ENCODE peak calls at places on chromosome 16, in ten cellular contexts. L, B, G, X, T, J, P, V, I and M are unnamed samples. For H3K4me1, the result is how much of the 10 kb centered on the place peaks cover.

GRCh38 chr16:78866556-78866955 is 734.0 kb downstream of the MAF start:
- DNase-seq in L (no peak), B (no peak), G (peak), X (no peak), T (no peak), J (no peak), P (no peak), V (peak), I (no peak), M (no peak)

GRCh38 chr16:11005611-11005975 is 61.2 kb downstream of the CLEC16A start:
- DNase-seq in L (no peak), B (no peak), G (no peak), X (no peak), T (no peak), J (no peak), P (no peak), V (no peak), I (no peak), M (no peak)

GRCh38 chr16:3036726-3037315 is at the start of gene BICDL2:
- DNase-seq in L (no peak), B (no peak), G (no peak), X (no peak), T (peak), J (no peak), P (no peak), V (peak), I (no peak), M (no peak)

GRCh38 chr16:85557976-85558589 is 55.0 kb upstream of the GSE1 start:
- DNase-seq in L (no peak), B (no peak), G (no peak), X (no peak), T (peak), J (no peak), P (no peak), V (peak), I (no peak), M (no peak)

GRCh38 chr16:55480228-55480655 is 1.2 kb downstream of the MMP2 start:
- DNase-seq in L (no peak), B (no peak), G (peak), X (no peak), T (peak), J (peak), P (peak), V (peak), I (no peak), M (peak)

GRCh38 chr16:30758988-30759461 is 2.8 kb downstream of the CFAP119 start:
- DNase-seq in L (no peak), B (peak), G (no peak), X (no peak), T (no peak), J (no peak), P (no peak), V (no peak), I (no peak), M (no peak)

GRCh38 chr16:60181542-60181941 is 1447.4 kb upstream of the GOT2 start:
- DNase-seq in L (no peak), B (no peak), G (no peak), X (no peak), T (no peak), J (no peak), P (no peak), V (no peak), I (no peak), M (no peak)

GRCh38 chr16:87800497-87800896 is 34.7 kb upstream of the KLHDC4 start:
- DNase-seq in L (no peak), B (no peak), G (no peak), X (no peak), T (no peak), J (no peak), P (no peak), V (no peak), I (no peak), M (no peak)

GRCh38 chr16:11257131-11257938 is 1.3 kb upstream of the SOCS1 start:
- DNase-seq in L (peak), B (peak), G (peak), X (peak), T (peak), J (peak), P (peak), V (peak), I (no peak), M (no peak)

GRCh38 chr16:84999200-84999599 is 12.1 kb downstream of the ZDHHC7 start:
- DNase-seq in L (peak), B (no peak), G (no peak), X (no peak), T (no peak), J (no peak), P (no peak), V (no peak), I (no peak), M (no peak)

GRCh38 chr16:4847774-4848587 is 700 bp downstream of the UBN1 start:
- DNase-seq in L (peak), B (peak), G (peak), X (no peak), T (peak), J (peak), P (peak), V (peak), I (no peak), M (no peak)

GRCh38 chr16:4850211-4850610 is 2.9 kb downstream of the UBN1 start:
- DNase-seq in L (no peak), B (no peak), G (no peak), X (no peak), T (no peak), J (no peak), P (no peak), V (no peak), I (no peak), M (no peak)

GRCh38 chr16:4846901-4847773 is at the start of the genes GLYR1 and UBN1:
- DNase-seq in L (peak), B (peak), G (peak), X (peak), T (peak), J (peak), P (peak), V (peak), I (peak), M (no peak)

GRCh38 chr16:4840984-4841383 is 6.1 kb downstream of the GLYR1 start:
- DNase-seq in L (no peak), B (no peak), G (no peak), X (no peak), T (no peak), J (no peak), P (no peak), V (no peak), I (no peak), M (no peak)

DNA sequence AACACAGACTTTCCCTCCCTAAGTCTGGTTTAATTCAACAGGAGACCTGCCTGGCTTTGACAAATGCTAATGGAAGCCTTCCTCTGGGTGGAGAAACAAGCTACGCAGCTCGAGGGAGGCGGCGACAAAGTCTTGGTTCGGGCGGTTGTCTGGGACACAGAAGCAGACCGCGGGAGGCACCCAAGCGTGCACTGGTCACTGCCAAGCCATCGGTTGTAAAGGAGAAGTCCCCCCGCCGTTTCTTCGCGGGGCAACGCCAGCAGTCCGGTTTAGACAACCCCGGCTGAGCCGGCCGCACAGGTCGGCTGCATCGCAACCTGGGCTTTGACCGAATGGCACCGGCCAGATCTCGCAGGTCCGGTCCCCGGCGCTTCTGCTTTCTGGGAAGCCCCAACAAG is 586 bp downstream of the GLYR1 start:
- DNase-seq in L (peak), B (peak), G (peak), X (no peak), T (peak), J (peak), P (no peak), V (peak), I (no peak), M (no peak)
- TF ChIP-seq POLR2A in L (peak), B (no peak), G (no peak), X (no peak), T (no peak), J (no peak), P (no peak), V (no peak), I (no peak), M (no peak)

DNA sequence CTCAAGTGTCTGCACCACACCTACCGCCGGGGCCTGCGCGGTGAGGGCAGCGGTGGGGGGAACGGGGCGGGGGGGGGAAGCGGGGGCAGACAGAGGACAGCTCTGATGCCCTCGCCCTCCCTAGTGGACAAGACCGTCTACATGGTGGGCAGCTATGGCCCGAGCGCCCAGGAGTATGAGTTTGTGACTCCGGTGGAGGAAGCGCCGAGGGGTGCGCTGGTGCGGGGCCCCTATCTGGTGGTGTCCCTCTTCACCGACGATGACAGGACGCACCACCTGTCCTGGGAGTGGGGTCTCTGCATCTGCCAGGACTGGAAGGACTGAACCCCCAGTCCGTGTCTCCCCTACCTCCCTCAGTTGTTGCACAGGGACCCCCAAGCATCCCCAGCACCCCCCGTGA is 473 bp upstream of the PDIA2 start:
- DNase-seq in L (no peak), B (no peak), G (no peak), X (no peak), T (no peak), J (no peak), P (no peak), V (peak), I (no peak), M (no peak)
- H3K4me1 ChIP-seq in L (under half), B (under half), G (under half), X (under half), T (under half), J (under half), P (under half), V (under half), I (under half), M (under half)

GRCh38 chr16:1938910-1939309 is 4.1 kb downstream of the MSRB1 start:
- DNase-seq in L (no peak), B (no peak), G (no peak), X (no peak), T (no peak), J (no peak), P (no peak), V (no peak), I (no peak), M (no peak)

GRCh38 chr16:1940273-1941161 is 2.5 kb downstream of the MSRB1 start:
- DNase-seq in L (no peak), B (no peak), G (no peak), X (no peak), T (no peak), J (no peak), P (no peak), V (peak), I (no peak), M (no peak)

GRCh38 chr16:1936945-1937479 is 6.0 kb downstream of the MSRB1 start:
- DNase-seq in L (no peak), B (no peak), G (no peak), X (no peak), T (no peak), J (no peak), P (no peak), V (no peak), I (no peak), M (no peak)

GRCh38 chr16:1941162-1941923 is 1.7 kb downstream of the MSRB1 start:
- DNase-seq in L (no peak), B (no peak), G (no peak), X (no peak), T (no peak), J (no peak), P (no peak), V (peak), I (no peak), M (no peak)

DNA sequence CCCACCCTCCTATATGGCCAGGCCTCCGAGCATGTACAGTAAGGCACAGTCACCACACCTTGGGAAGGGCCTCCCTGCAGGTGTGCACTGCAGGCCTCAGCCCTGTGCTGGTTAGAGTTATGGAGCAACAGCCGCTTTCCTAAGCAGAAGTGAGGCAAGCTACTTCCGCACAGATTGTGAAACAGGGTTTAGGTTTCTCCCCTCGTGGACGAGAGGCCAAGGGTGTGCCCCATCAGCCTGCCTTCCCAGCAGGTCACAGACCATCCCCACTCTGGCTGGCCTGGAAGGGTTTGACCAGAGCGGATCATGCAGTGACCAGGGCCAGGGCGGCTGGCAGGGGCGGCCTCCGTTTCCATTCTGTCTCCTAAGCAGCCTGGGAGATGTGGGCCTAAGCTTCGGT is 4.7 kb downstream of the MSRB1 start:
- DNase-seq in L (no peak), B (no peak), G (no peak), X (no peak), T (no peak), J (no peak), P (no peak), V (no peak), I (no peak), M (no peak)
- TF ChIP-seq POLR2A in L (no peak), B (no peak), G (no peak), X (no peak), T (no peak), J (no peak), P (no peak), V (no peak), I (no peak), M (no peak)

GRCh38 chr16:71933913-71934696 is 38.8 kb downstream of the IST1 start:
- DNase-seq in L (no peak), B (no peak), G (no peak), X (no peak), T (no peak), J (no peak), P (no peak), V (no peak), I (no peak), M (no peak)

GRCh38 chr16:71930993-71931392 is 35.7 kb downstream of the IST1 start:
- DNase-seq in L (no peak), B (no peak), G (no peak), X (no peak), T (no peak), J (no peak), P (no peak), V (no peak), I (no peak), M (no peak)

GRCh38 chr16:71930013-71930563 is 34.8 kb downstream of the IST1 start:
- DNase-seq in L (no peak), B (no peak), G (no peak), X (no peak), T (no peak), J (no peak), P (no peak), V (no peak), I (no peak), M (no peak)

GRCh38 chr16:71933017-71933416 is 37.7 kb downstream of the IST1 start:
- DNase-seq in L (no peak), B (no peak), G (no peak), X (no peak), T (no peak), J (no peak), P (no peak), V (no peak), I (no peak), M (no peak)

GRCh38 chr16:71931599-71931998 is 36.3 kb downstream of the IST1 start:
- DNase-seq in L (no peak), B (no peak), G (no peak), X (no peak), T (no peak), J (no peak), P (no peak), V (no peak), I (no peak), M (no peak)
- H3K4me1 ChIP-seq in L (under half), B (under half), G (under half), X (under half), T (under half), J (under half), P (under half), V (under half), I (under half), M (under half)